ENCODE peak calls at places on chromosomes 3 and 15, in ten cellular contexts. One of them, this sample, is unnamed.

GRCh38 chr3:143110371-143110770 is 9.2 kb upstream of the CHST2 start:
- DNase-seq in T1000: no peak
- DNase-seq in skeletal muscle cell: no peak
- DNase-seq in EH: no peak
- DNase-seq in iPS DF 6.9: no peak
- DNase-seq in T-helper 1 cell: no peak
- DNase-seq in EL: no peak
- DNase-seq in activated CD8-positive, alpha-beta memory T cell treated with anti-CD3 and anti-CD28 coated beads, Interleukin-2, amount 50 U/mL, for 48 hours: no peak
- DNase-seq in ACHN: no peak
- DNase-seq in GM23248: no peak
- DNase-seq in this sample: no peak

GRCh38 chr15:31477851-31478250 is 151.2 kb downstream of the KLF13 start:
- DNase-seq in activated CD8-positive, alpha-beta memory T cell treated with anti-CD3 and anti-CD28 coated beads, Interleukin-2, amount 50 U/mL, for 48 hours: no peak
- DNase-seq in EH: no peak
- DNase-seq in skeletal muscle cell: no peak
- DNase-seq in T1000: no peak
- DNase-seq in ACHN: no peak
- DNase-seq in T-helper 1 cell: no peak
- DNase-seq in GM23248: no peak
- DNase-seq in iPS DF 6.9: no peak
- DNase-seq in EL: no peak
- DNase-seq in this sample: peak

GRCh38 chr3:44554626-44555592 is at the start of gene ZKSCAN7:
- DNase-seq in ACHN: peak
- DNase-seq in T-helper 1 cell: peak
- DNase-seq in EL: peak
- DNase-seq in activated CD8-positive, alpha-beta memory T cell treated with anti-CD3 and anti-CD28 coated beads, Interleukin-2, amount 50 U/mL, for 48 hours: peak
- DNase-seq in EH: peak
- DNase-seq in skeletal muscle cell: no peak
- DNase-seq in iPS DF 6.9: peak
- DNase-seq in T1000: peak
- DNase-seq in GM23248: peak
- DNase-seq in this sample: peak

GRCh38 chr3:52286777-52287110 is 884 bp upstream of the GLYCTK start:
- DNase-seq in T-helper 1 cell: no peak
- DNase-seq in T1000: no peak
- DNase-seq in ACHN: peak
- DNase-seq in activated CD8-positive, alpha-beta memory T cell treated with anti-CD3 and anti-CD28 coated beads, Interleukin-2, amount 50 U/mL, for 48 hours: no peak
- DNase-seq in skeletal muscle cell: no peak
- DNase-seq in iPS DF 6.9: no peak
- DNase-seq in EL: no peak
- DNase-seq in EH: peak
- DNase-seq in GM23248: peak
- DNase-seq in this sample: no peak

GRCh38 chr3:141280086-141280485 is 48.5 kb downstream of the PXYLP1 start:
- DNase-seq in GM23248: peak
- DNase-seq in EH: peak
- DNase-seq in T-helper 1 cell: no peak
- DNase-seq in T1000: peak
- DNase-seq in iPS DF 6.9: no peak
- DNase-seq in skeletal muscle cell: no peak
- DNase-seq in EL: peak
- DNase-seq in ACHN: peak
- DNase-seq in activated CD8-positive, alpha-beta memory T cell treated with anti-CD3 and anti-CD28 coated beads, Interleukin-2, amount 50 U/mL, for 48 hours: no peak
- DNase-seq in this sample: peak

GRCh38 chr15:40446144-40446543 is 5.4 kb downstream of the BAHD1 start:
- DNase-seq in iPS DF 6.9: no peak
- DNase-seq in ACHN: no peak
- DNase-seq in T-helper 1 cell: no peak
- DNase-seq in GM23248: no peak
- DNase-seq in T1000: no peak
- DNase-seq in activated CD8-positive, alpha-beta memory T cell treated with anti-CD3 and anti-CD28 coated beads, Interleukin-2, amount 50 U/mL, for 48 hours: no peak
- DNase-seq in skeletal muscle cell: no peak
- DNase-seq in EH: no peak
- DNase-seq in EL: no peak
- DNase-seq in this sample: no peak

GRCh38 chr3:77618686-77619085 is 578.8 kb downstream of the ROBO2 start:
- DNase-seq in ACHN: no peak
- DNase-seq in skeletal muscle cell: no peak
- DNase-seq in activated CD8-positive, alpha-beta memory T cell treated with anti-CD3 and anti-CD28 coated beads, Interleukin-2, amount 50 U/mL, for 48 hours: no peak
- DNase-seq in iPS DF 6.9: no peak
- DNase-seq in EL: no peak
- DNase-seq in EH: no peak
- DNase-seq in T-helper 1 cell: no peak
- DNase-seq in T1000: no peak
- DNase-seq in GM23248: no peak
- DNase-seq in this sample: no peak

GRCh38 chr3:127697531-127698240 is 24.9 kb downstream of the ABTB1 start:
- DNase-seq in GM23248: peak
- DNase-seq in activated CD8-positive, alpha-beta memory T cell treated with anti-CD3 and anti-CD28 coated beads, Interleukin-2, amount 50 U/mL, for 48 hours: peak
- DNase-seq in ACHN: peak
- DNase-seq in EL: peak
- DNase-seq in skeletal muscle cell: peak
- DNase-seq in T1000: peak
- DNase-seq in EH: peak
- DNase-seq in iPS DF 6.9: no peak
- DNase-seq in T-helper 1 cell: peak
- DNase-seq in this sample: peak

GRCh38 chr3:128584412-128585020 is 66.1 kb downstream of the RPN1 start:
- DNase-seq in T1000: peak
- DNase-seq in EL: peak
- DNase-seq in activated CD8-positive, alpha-beta memory T cell treated with anti-CD3 and anti-CD28 coated beads, Interleukin-2, amount 50 U/mL, for 48 hours: peak
- DNase-seq in skeletal muscle cell: peak
- DNase-seq in ACHN: peak
- DNase-seq in GM23248: peak
- DNase-seq in iPS DF 6.9: no peak
- DNase-seq in T-helper 1 cell: no peak
- DNase-seq in EH: peak
- DNase-seq in this sample: peak

GRCh38 chr3:76061654-76062053 is 276.3 kb upstream of the ZNF717 start:
- DNase-seq in T-helper 1 cell: no peak
- DNase-seq in EH: no peak
- DNase-seq in skeletal muscle cell: no peak
- DNase-seq in ACHN: no peak
- DNase-seq in GM23248: no peak
- DNase-seq in T1000: no peak
- DNase-seq in activated CD8-positive, alpha-beta memory T cell treated with anti-CD3 and anti-CD28 coated beads, Interleukin-2, amount 50 U/mL, for 48 hours: no peak
- DNase-seq in EL: no peak
- DNase-seq in iPS DF 6.9: no peak
- DNase-seq in this sample: no peak

GRCh38 chr15:101495334-101496197 is 6.1 kb upstream of the PCSK6 start:
- DNase-seq in ACHN: no peak
- DNase-seq in EL: no peak
- DNase-seq in skeletal muscle cell: no peak
- DNase-seq in T-helper 1 cell: no peak
- DNase-seq in GM23248: no peak
- DNase-seq in activated CD8-positive, alpha-beta memory T cell treated with anti-CD3 and anti-CD28 coated beads, Interleukin-2, amount 50 U/mL, for 48 hours: no peak
- DNase-seq in EH: no peak
- DNase-seq in T1000: no peak
- DNase-seq in iPS DF 6.9: no peak
- DNase-seq in this sample: peak

GRCh38 chr3:69443554-69443953 is 57.7 kb upstream of the FRMD4B start:
- DNase-seq in T1000: no peak
- DNase-seq in EL: peak
- DNase-seq in iPS DF 6.9: no peak
- DNase-seq in T-helper 1 cell: no peak
- DNase-seq in skeletal muscle cell: no peak
- DNase-seq in activated CD8-positive, alpha-beta memory T cell treated with anti-CD3 and anti-CD28 coated beads, Interleukin-2, amount 50 U/mL, for 48 hours: no peak
- DNase-seq in ACHN: no peak
- DNase-seq in GM23248: no peak
- DNase-seq in EH: peak
- DNase-seq in this sample: no peak

GRCh38 chr3:99366663-99367429 is 271.5 kb upstream of the COL8A1 start:
- DNase-seq in GM23248: no peak
- DNase-seq in iPS DF 6.9: peak
- DNase-seq in T1000: no peak
- DNase-seq in EH: no peak
- DNase-seq in skeletal muscle cell: no peak
- DNase-seq in ACHN: peak
- DNase-seq in EL: peak
- DNase-seq in T-helper 1 cell: no peak
- DNase-seq in activated CD8-positive, alpha-beta memory T cell treated with anti-CD3 and anti-CD28 coated beads, Interleukin-2, amount 50 U/mL, for 48 hours: no peak
- DNase-seq in this sample: no peak

GRCh38 chr3:29319262-29319661 is 38.4 kb downstream of the RBMS3 start:
- DNase-seq in iPS DF 6.9: no peak
- DNase-seq in EH: no peak
- DNase-seq in skeletal muscle cell: no peak
- DNase-seq in GM23248: no peak
- DNase-seq in EL: no peak
- DNase-seq in activated CD8-positive, alpha-beta memory T cell treated with anti-CD3 and anti-CD28 coated beads, Interleukin-2, amount 50 U/mL, for 48 hours: no peak
- DNase-seq in T1000: no peak
- DNase-seq in T-helper 1 cell: no peak
- DNase-seq in ACHN: no peak
- DNase-seq in this sample: no peak

GRCh38 chr3:13023251-13024055 is 49.8 kb downstream of the IQSEC1 start:
- DNase-seq in ACHN: peak
- DNase-seq in EL: peak
- DNase-seq in T-helper 1 cell: no peak
- DNase-seq in EH: no peak
- DNase-seq in skeletal muscle cell: no peak
- DNase-seq in T1000: peak
- DNase-seq in GM23248: peak
- DNase-seq in activated CD8-positive, alpha-beta memory T cell treated with anti-CD3 and anti-CD28 coated beads, Interleukin-2, amount 50 U/mL, for 48 hours: no peak
- DNase-seq in iPS DF 6.9: no peak
- DNase-seq in this sample: no peak

This sample was measured in osteocyte.